ENCODE peak calls at places on chromosomes 12 and 14, in six cellular contexts. C, A, B, X, J and M are unnamed samples.

GRCh38 chr12:89732511-89732910 is 23.9 kb upstream of the ATP2B1 start:
- DNase-seq in C (no peak), X (no peak), J (no peak), A (no peak), B (no peak), M (no peak)

GRCh38 chr14:105299654-105300541 is 903 bp downstream of the BRF1 start:
- DNase-seq in C (peak; percentile 62), J (no peak), B (no peak), A (peak; percentile 77), X (no peak), M (no peak)

GRCh38 chr12:74890237-74890599 is 319.4 kb downstream of the KCNC2 start:
- DNase-seq in A (no peak), J (peak; percentile 92), X (no peak), B (peak; percentile 92), C (no peak), M (peak; percentile 82)

GRCh38 chr14:89667983-89668382 is 250.9 kb upstream of the FOXN3 start:
- DNase-seq in C (no peak), A (no peak), X (no peak), B (no peak), J (peak; percentile 67), M (no peak)

GRCh38 chr14:69315302-69315701 is 55.3 kb downstream of the GALNT16 start:
- DNase-seq in C (no peak), B (peak; percentile 16), X (no peak), J (no peak), A (peak; percentile 78), M (peak; percentile 57)

GRCh38 chr14:74691456-74691855 is 21.4 kb downstream of the AREL1 start:
- DNase-seq in X (no peak), C (no peak), B (no peak), A (no peak), J (no peak), M (no peak)

GRCh38 chr14:65627315-65627714 is 214.8 kb downstream of the FUT8 start:
- DNase-seq in J (no peak), X (no peak), A (no peak), B (no peak), C (no peak), M (no peak)

GRCh38 chr14:54549862-54550261 is 17.1 kb upstream of the SAMD4A start:
- DNase-seq in A (no peak), B (peak; percentile 31), X (no peak), C (no peak), J (peak; percentile 47), M (peak; percentile 25)

GRCh38 chr12:132147423-132148367 is 3.4 kb downstream of the NOC4L start:
- DNase-seq in A (peak; percentile 57), X (no peak), B (no peak), C (no peak), J (no peak), M (no peak)

GRCh38 chr14:101058571-101058970 is 155.0 kb upstream of the RTL1 start:
- DNase-seq in J (peak; percentile 76), C (no peak), A (no peak), B (peak; percentile 34), X (no peak), M (no peak)

GRCh38 chr14:51862171-51862838 is 1.9 kb downstream of the GNG2 start:
- DNase-seq in X (no peak), J (peak; percentile 19), B (no peak), C (no peak), A (no peak), M (no peak)

GRCh38 chr12:94148841-94149780 is 734 bp downstream of the PLXNC1 start:
- DNase-seq in A (no peak), X (no peak), B (peak; percentile 7), C (peak; percentile 41), J (peak; percentile 23), M (no peak)

GRCh38 chr14:52485350-52485960 is 66.8 kb downstream of the TXNDC16 start:
- DNase-seq in C (no peak), A (no peak), X (no peak), J (peak; percentile 2), B (peak; percentile 16), M (peak; percentile 7)

GRCh38 chr12:19194963-19195362 is 65.4 kb downstream of the PLEKHA5 start:
- DNase-seq in A (no peak), X (no peak), J (no peak), B (no peak), C (no peak), M (no peak)

GRCh38 chr12:19191089-19191488 is 61.6 kb downstream of the PLEKHA5 start:
- DNase-seq in B (no peak), X (no peak), C (no peak), J (no peak), A (no peak), M (no peak)

GRCh38 chr12:19190292-19191031 is 60.9 kb downstream of the PLEKHA5 start:
- DNase-seq in C (no peak), J (peak; percentile 59), B (peak; percentile 68), X (no peak), A (no peak), M (no peak)

GRCh38 chr12:19191563-19191962 is 62.0 kb downstream of the PLEKHA5 start:
- DNase-seq in C (no peak), J (no peak), X (no peak), B (no peak), A (no peak), M (no peak)

GRCh38 chr12:19192709-19193108 is 63.2 kb downstream of the PLEKHA5 start:
- DNase-seq in J (no peak), B (no peak), A (no peak), X (no peak), C (no peak), M (no peak)
- TF ChIP-seq CTCF in J (no peak), B (no peak), A (no peak), X (no peak), C (no peak), M (no peak)

GRCh38 chr14:30085943-30086342 is 158.3 kb upstream of the PRKD1 start:
- DNase-seq in C (no peak), B (no peak), J (no peak), X (no peak), A (no peak), M (no peak)

DNA sequence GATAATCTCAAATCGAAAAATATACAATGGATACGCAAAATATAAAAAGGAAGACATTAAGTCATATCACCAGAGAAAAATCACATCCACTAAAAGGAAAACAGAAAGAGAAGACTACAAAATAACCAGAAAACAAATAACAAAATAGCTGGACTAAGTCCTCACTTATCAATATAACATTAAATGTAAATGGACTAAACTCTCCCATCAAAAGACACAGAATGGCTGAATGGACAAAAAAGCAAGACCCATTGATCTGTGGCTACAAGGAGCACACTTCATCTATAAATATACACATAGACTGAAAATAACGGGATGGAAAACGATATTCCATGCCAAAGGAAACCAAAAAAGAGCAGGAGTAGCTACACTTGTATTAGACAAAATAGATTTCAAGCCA is 161.0 kb upstream of the PRKD1 start:
- DNase-seq in A (no peak), B (no peak), J (no peak), X (no peak), C (no peak), M (no peak)
- TF ChIP-seq CTCF in A (no peak), B (no peak), J (no peak), X (no peak), C (no peak), M (no peak)

GRCh38 chr12:53978477-53979356 is 4.0 kb upstream of the HOTAIR start:
- DNase-seq in A (peak; percentile 74), X (no peak), J (no peak), B (no peak), C (no peak), M (no peak)
- TF ChIP-seq CTCF in A (no peak), X (no peak), J (no peak), B (no peak), C (no peak), M (no peak)

GRCh38 chr12:120145164-120145563 is 28.6 kb upstream of the RAB35 start:
- DNase-seq in X (no peak), A (no peak), C (no peak), J (no peak), B (no peak), M (no peak)

GRCh38 chr12:120142231-120142877 is 25.8 kb upstream of the RAB35 start:
- DNase-seq in A (no peak), X (no peak), C (no peak), B (no peak), J (peak; percentile 46), M (no peak)

GRCh38 chr12:120141336-120141735 is 24.8 kb upstream of the RAB35 start:
- DNase-seq in A (no peak), C (no peak), X (no peak), B (no peak), J (no peak), M (no peak)

GRCh38 chr12:120140603-120141002 is 24.1 kb upstream of the RAB35 start:
- DNase-seq in B (no peak), J (peak; percentile 10), A (no peak), C (no peak), X (no peak), M (no peak)

DNA sequence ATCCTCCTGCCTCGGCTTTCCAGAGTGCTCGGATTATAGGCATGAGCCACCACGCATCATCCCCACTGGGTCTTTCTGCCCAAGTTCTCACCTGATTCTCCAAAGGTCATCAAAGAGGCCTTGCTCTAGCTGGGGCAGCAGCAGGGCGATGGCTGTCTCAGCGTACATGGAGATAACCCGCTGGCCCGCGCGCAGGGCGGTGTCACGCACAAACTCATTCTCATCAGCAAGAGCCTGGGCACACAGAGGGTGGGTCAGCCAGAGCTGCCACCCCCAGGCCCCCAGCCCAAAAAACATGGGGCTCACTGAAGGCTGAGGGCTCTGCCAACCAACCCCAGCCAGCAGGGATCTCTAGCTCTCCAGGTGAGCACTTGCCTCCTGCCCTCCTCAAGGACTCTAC is 27.7 kb upstream of the RAB35 start:
- DNase-seq in A (no peak), X (no peak), C (no peak), B (no peak), J (no peak), M (no peak)
- TF ChIP-seq CTCF in A (no peak), X (no peak), C (no peak), B (no peak), J (no peak), M (no peak)